ENCODE peak calls at places on chromosomes 7 and 10, in nine cellular contexts. C is Karpas-422, M is HAP-1, W is A549, O is left ventricle myocardium inferior, S is psoas muscle, B is thoracic aorta, N is right atrium auricular region, H is gastrocnemius medialis. I is an unnamed sample. For H3K9me3 and H3K4me1, the result is how much of the 10 kb centered on the place peaks cover.

GRCh38 chr7:124651136-124651535 is 114.5 kb downstream of the GPR37 start:
- DNase-seq in C (no peak), M (no peak), W (no peak), O (no peak), S (no peak), B (no peak), N (no peak), H (no peak), I (no peak)

GRCh38 chr7:47906883-47907282 is 41.4 kb downstream of the PKD1L1 start:
- DNase-seq in C (no peak), M (no peak), W (no peak), O (no peak), S (no peak), B (no peak), N (no peak), H (no peak), I (no peak)

GRCh38 chr10:34731885-34732701 is 83.0 kb downstream of the PARD3 start:
- DNase-seq in C (no peak), M (peak), W (peak), O (no peak), S (no peak), B (no peak), N (no peak), H (no peak), I (no peak)

GRCh38 chr7:77537136-77537594 is at the start of gene PTPN12:
- DNase-seq in C (no peak), M (no peak), W (no peak), O (no peak), S (no peak), B (peak), N (peak), H (peak), I (peak)

GRCh38 chr10:68192113-68192512 is 39.8 kb downstream of the ATOH7 start:
- DNase-seq in C (no peak), M (no peak), W (no peak), O (no peak), S (no peak), B (no peak), N (no peak), H (no peak), I (no peak)

GRCh38 chr10:124377101-124377500 is 41.6 kb downstream of the OAT start:
- DNase-seq in C (no peak), M (no peak), W (no peak), O (no peak), S (no peak), B (no peak), N (no peak), H (no peak), I (peak)

GRCh38 chr10:23338155-23338828 is 6.3 kb downstream of the C10orf67 start:
- DNase-seq in C (no peak), M (no peak), W (peak), O (no peak), S (no peak), B (no peak), N (no peak), H (no peak), I (no peak)

GRCh38 chr10:96536129-96536528 is 22.4 kb upstream of the TLL2 start:
- DNase-seq in C (no peak), M (no peak), W (no peak), O (no peak), S (no peak), B (no peak), N (no peak), H (no peak), I (no peak)

GRCh38 chr7:34341331-34341730 is 316.7 kb upstream of the NPSR1 start:
- DNase-seq in C (no peak), M (no peak), W (no peak), O (no peak), S (no peak), B (no peak), N (no peak), H (no peak), I (no peak)

GRCh38 chr10:3235996-3236510 is 63.5 kb upstream of the PITRM1 start:
- DNase-seq in C (no peak), M (no peak), W (no peak), O (no peak), S (no peak), B (no peak), N (no peak), H (no peak), I (no peak)

GRCh38 chr10:29239569-29240472 is 49.0 kb upstream of the LYZL1 start:
- DNase-seq in C (peak), M (peak), W (peak), O (no peak), S (no peak), B (no peak), N (no peak), H (no peak), I (no peak)

GRCh38 chr7:52135403-52135802 is 818.8 kb upstream of the COBL start:
- DNase-seq in C (no peak), M (no peak), W (no peak), O (no peak), S (no peak), B (no peak), N (no peak), H (no peak), I (no peak)

GRCh38 chr10:131609176-131609575 is 291.6 kb upstream of the PPP2R2D start:
- DNase-seq in C (no peak), M (no peak), W (no peak), O (no peak), S (no peak), B (no peak), N (no peak), H (no peak), I (no peak)

GRCh38 chr10:120543291-120543690 is 86.3 kb downstream of the PLPP4 start:
- DNase-seq in C (no peak), M (no peak), W (no peak), O (no peak), S (no peak), B (no peak), N (no peak), H (no peak), I (no peak)

GRCh38 chr7:139099181-139099947 is 10.2 kb downstream of the ZC3HAV1 start:
- DNase-seq in C (no peak), M (no peak), W (no peak), O (no peak), S (no peak), B (no peak), N (no peak), H (no peak), I (no peak)

GRCh38 chr7:13988011-13988410 is 1.5 kb downstream of the ETV1 start:
- DNase-seq in C (no peak), M (peak), W (no peak), O (no peak), S (no peak), B (no peak), N (no peak), H (no peak), I (no peak)

GRCh38 chr7:13987395-13987794 is 2.1 kb downstream of the ETV1 start:
- DNase-seq in C (no peak), M (no peak), W (no peak), O (no peak), S (no peak), B (no peak), N (no peak), H (no peak), I (no peak)

GRCh38 chr7:13986208-13986607 is 3.3 kb downstream of the ETV1 start:
- DNase-seq in C (no peak), M (no peak), W (no peak), O (no peak), S (no peak), B (no peak), N (no peak), H (no peak), I (no peak)

GRCh38 chr7:13982940-13983677 is 6.4 kb downstream of the ETV1 start:
- DNase-seq in C (no peak), M (no peak), W (no peak), O (no peak), S (no peak), B (no peak), N (no peak), H (no peak), I (no peak)

DNA sequence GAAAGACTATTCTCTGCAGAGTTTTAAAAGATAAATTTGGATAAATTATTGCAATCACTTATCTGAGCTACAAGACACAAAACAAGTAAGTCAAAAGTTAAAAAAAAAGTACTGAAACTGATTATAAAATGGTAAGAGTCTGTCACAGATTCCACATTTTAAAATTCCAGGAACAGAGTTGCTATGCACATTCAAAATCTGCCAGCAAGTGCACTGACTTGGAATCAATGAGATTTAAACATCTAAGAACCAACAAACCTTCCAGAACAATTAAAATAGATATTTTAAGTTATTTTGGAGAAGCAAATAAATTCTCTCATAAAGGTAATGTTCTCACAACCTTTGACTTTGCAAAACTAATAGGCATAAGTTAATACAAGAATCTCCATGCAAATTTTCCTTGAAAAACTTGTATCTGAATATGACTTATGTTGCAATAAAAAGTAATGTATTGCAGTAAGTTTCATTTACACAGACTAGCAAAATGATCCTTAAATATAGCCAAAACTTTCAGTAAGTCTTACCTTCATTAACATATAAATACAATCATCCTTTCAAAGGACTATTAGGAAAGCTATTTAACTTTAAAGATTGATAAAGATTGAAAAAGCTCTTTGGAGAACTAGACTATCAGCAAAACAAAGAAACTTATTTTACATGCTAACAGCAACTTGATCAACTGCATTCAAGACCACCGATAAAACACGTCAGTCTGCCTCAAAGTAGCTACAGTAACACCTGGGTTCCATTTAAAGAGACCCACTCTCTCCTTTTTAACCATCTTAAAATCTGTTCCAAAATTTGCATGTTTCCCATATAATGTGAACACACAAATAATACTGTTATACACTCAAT is 4.4 kb downstream of the ETV1 start:
- DNase-seq in C (no peak), M (peak), W (no peak), O (no peak), S (no peak), B (no peak), N (no peak), H (no peak), I (no peak)
- H3K4me3 ChIP-seq in C (no peak), M (no peak), W (no peak), O (peak), S (no peak), B (no peak), N (no peak), H (no peak), I (no peak)

GRCh38 chr7:109073543-109073942 is 503.9 kb downstream of the DNAJB9 start:
- DNase-seq in C (no peak), M (no peak), W (no peak), O (no peak), S (no peak), B (no peak), N (no peak), H (no peak), I (no peak)
- H3K9me3 ChIP-seq in C (under half), M (under half), W (under half), O (under half), S (under half), B (under half), N (under half), H (under half), I (under half)

GRCh38 chr10:26486304-26486703 is 48.2 kb downstream of the APBB1IP start:
- DNase-seq in C (no peak), M (no peak), W (peak), O (no peak), S (peak), B (no peak), N (peak), H (no peak), I (no peak)

GRCh38 chr10:26485150-26485941 is 47.2 kb downstream of the APBB1IP start:
- DNase-seq in C (no peak), M (no peak), W (peak), O (no peak), S (no peak), B (no peak), N (no peak), H (no peak), I (no peak)

GRCh38 chr10:26480909-26481703 is 43.0 kb downstream of the APBB1IP start:
- DNase-seq in C (peak), M (no peak), W (no peak), O (no peak), S (no peak), B (no peak), N (no peak), H (peak), I (no peak)

GRCh38 chr10:26481914-26482550 is 43.9 kb downstream of the APBB1IP start:
- DNase-seq in C (peak), M (no peak), W (no peak), O (no peak), S (no peak), B (no peak), N (no peak), H (no peak), I (no peak)

DNA sequence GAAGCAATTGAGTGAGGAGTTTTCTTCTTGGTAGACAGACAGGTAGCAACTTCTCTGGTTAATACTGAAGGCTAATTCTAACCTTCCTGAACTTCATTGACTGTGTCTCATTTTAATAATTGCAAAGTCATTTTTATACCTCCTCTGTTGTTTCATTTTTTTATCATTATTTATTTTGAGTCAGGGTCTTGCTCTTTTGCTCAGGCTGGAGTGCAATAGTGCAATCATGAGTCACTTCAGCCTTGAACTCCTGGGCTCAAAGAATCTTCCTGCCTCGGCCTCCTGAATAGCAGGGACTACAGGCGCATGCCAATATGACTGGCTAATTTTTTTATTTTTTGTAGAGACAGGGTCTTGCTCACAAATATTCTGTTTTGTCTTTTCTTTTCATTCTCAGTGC is 45.4 kb downstream of the APBB1IP start:
- DNase-seq in C (no peak), M (no peak), W (peak), O (no peak), S (no peak), B (no peak), N (no peak), H (no peak), I (no peak)
- H3K4me1 ChIP-seq in C (half or more), M (under half), W (half or more), O (under half), S (under half), B (under half), N (under half), H (under half), I (under half)

GRCh38 chr10:110531687-110532086 is 34.0 kb downstream of the DUSP5 start:
- DNase-seq in C (no peak), M (no peak), W (no peak), O (no peak), S (no peak), B (no peak), N (no peak), H (no peak), I (no peak)

GRCh38 chr10:110529596-110530011 is 31.9 kb downstream of the DUSP5 start:
- DNase-seq in C (no peak), M (no peak), W (no peak), O (no peak), S (no peak), B (no peak), N (no peak), H (no peak), I (no peak)

GRCh38 chr10:110527731-110528171 is 30.0 kb downstream of the DUSP5 start:
- DNase-seq in C (no peak), M (no peak), W (no peak), O (no peak), S (no peak), B (no peak), N (no peak), H (no peak), I (no peak)

GRCh38 chr10:110528224-110528997 is 30.7 kb downstream of the DUSP5 start:
- DNase-seq in C (no peak), M (no peak), W (no peak), O (no peak), S (no peak), B (no peak), N (no peak), H (no peak), I (no peak)

DNA sequence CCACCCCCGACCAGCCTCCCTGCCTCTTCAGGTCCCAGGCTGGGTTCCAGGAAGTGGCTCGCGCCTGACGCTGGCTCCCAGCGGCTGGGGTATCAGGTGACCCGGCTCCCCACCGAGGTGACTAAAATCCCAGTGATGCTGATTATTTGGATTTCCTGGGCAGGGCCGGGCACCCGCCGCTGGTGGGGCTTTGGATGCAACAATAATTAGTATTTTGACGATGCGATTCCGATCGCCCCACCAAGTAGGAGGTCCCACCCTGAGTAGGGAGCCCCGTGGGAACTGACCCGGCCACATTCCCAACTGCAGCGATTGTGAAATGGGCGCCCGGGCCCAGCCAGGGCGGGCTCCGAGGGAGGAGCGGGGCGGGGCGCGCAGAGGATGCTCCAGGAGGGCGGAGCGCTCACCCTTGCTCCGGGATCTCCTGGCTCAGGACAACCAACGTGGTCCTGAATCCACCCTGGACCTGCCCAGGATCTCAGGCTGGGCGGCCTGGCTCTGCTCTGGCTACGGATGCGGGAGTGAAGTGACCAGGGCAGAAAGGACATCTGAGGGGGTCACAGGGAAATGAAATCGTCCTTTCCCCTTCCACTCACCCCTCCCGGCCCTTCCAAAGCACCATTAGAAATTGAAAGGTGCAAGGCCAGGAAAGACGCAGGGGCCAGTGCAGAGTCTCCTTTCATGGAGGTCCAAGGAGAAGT is 32.6 kb downstream of the DUSP5 start:
- DNase-seq in C (no peak), M (no peak), W (peak), O (peak), S (peak), B (no peak), N (no peak), H (no peak), I (peak)
- H3K4me3 ChIP-seq in C (no peak), M (no peak), W (peak), O (peak), S (peak), B (peak), N (peak), H (peak), I (peak)

I was measured in suprapubic skin.